ENCODE peak calls at places on chromosomes 12 and 14, in seven cellular contexts. H is left ventricle myocardium inferior; W is PC-9; Q is astrocyte; S is CD8-positive, alpha-beta memory T cell; F is stomach; B is body of pancreas. T is an unnamed sample.

GRCh38 chr12:92020983-92021664 is 124.5 kb downstream of the BTG1 start:
- DNase-seq in H (no peak), W (no peak), Q (no peak), S (no peak), F (no peak), B (no peak), T (no peak)

GRCh38 chr14:73759183-73759713 is 45.1 kb upstream of the PNMA1 start:
- DNase-seq in H (peak; percentile 87), W (peak; percentile 61), Q (peak; percentile 39), S (peak; percentile 66), F (peak; percentile 64), B (peak; percentile 68), T (peak; percentile 72)

GRCh38 chr12:111117017-111117416 is 196.6 kb upstream of the MYL2 start:
- DNase-seq in H (no peak), W (no peak), Q (no peak), S (no peak), F (no peak), B (no peak), T (no peak)

GRCh38 chr14:77985235-77985634 is 184.9 kb upstream of the NRXN3 start:
- DNase-seq in H (no peak), W (no peak), Q (peak; percentile 88), S (no peak), F (no peak), B (no peak), T (peak; percentile 15)

GRCh38 chr12:23093488-23093887 is 468.5 kb downstream of the ETNK1 start:
- DNase-seq in H (no peak), W (no peak), Q (peak; percentile 33), S (no peak), F (no peak), B (no peak), T (no peak)

GRCh38 chr12:105761075-105761474 is 377.7 kb downstream of the NUAK1 start:
- DNase-seq in H (no peak), W (no peak), Q (peak; percentile 61), S (no peak), F (no peak), B (no peak), T (no peak)

GRCh38 chr12:106369624-106370346 is 12.2 kb downstream of the POLR3B start:
- DNase-seq in H (no peak), W (peak; percentile 42), Q (peak; percentile 80), S (no peak), F (no peak), B (no peak), T (no peak)

GRCh38 chr14:22839159-22839779 is 2.9 kb downstream of the MMP14 start:
- DNase-seq in H (no peak), W (no peak), Q (no peak), S (no peak), F (no peak), B (no peak), T (no peak)

GRCh38 chr14:105918496-105919262 is 392.3 kb downstream of the TMEM121 start:
- DNase-seq in H (peak; percentile 5), W (no peak), Q (no peak), S (no peak), F (no peak), B (no peak), T (no peak)

GRCh38 chr12:132171293-132171967 is 27.2 kb downstream of the NOC4L start:
- DNase-seq in H (peak; percentile 11), W (no peak), Q (no peak), S (no peak), F (no peak), B (no peak), T (no peak)

GRCh38 chr14:99436247-99437180 is 44.1 kb downstream of the SETD3 start:
- DNase-seq in H (no peak), W (no peak), Q (peak; percentile 48), S (no peak), F (no peak), B (no peak), T (no peak)

GRCh38 chr12:21538259-21538658 is 12.2 kb downstream of the SPX start:
- DNase-seq in H (no peak), W (peak; percentile 7), Q (no peak), S (no peak), F (no peak), B (no peak), T (no peak)

GRCh38 chr14:31025335-31026075 is at the start of gene AP4S1:
- DNase-seq in H (peak; percentile 41), W (peak; percentile 26), Q (no peak), S (peak; percentile 69), F (peak; percentile 36), B (peak; percentile 52), T (peak; percentile 66)

GRCh38 chr12:106342397-106343212 is 14.9 kb upstream of the POLR3B start:
- DNase-seq in H (peak; percentile 80), W (peak; percentile 29), Q (peak; percentile 70), S (no peak), F (peak; percentile 49), B (peak; percentile 64), T (peak; percentile 91)

GRCh38 chr14:89807151-89807550 is 147.4 kb downstream of the EFCAB11 start:
- DNase-seq in H (no peak), W (no peak), Q (no peak), S (no peak), F (no peak), B (no peak), T (no peak)

GRCh38 chr12:108174641-108175040 is 45.6 kb downstream of the WSCD2 start:
- DNase-seq in H (no peak), W (no peak), Q (no peak), S (no peak), F (no peak), B (no peak), T (no peak)

GRCh38 chr14:97218336-97218712 is 421.1 kb downstream of the VRK1 start:
- DNase-seq in H (no peak), W (no peak), Q (no peak), S (peak; percentile 10), F (no peak), B (no peak), T (no peak)

GRCh38 chr14:53542692-53543091 is 389.6 kb upstream of the DDHD1 start:
- DNase-seq in H (no peak), W (peak; percentile 44), Q (peak; percentile 42), S (no peak), F (no peak), B (peak; percentile 21), T (peak; percentile 20)

DNA sequence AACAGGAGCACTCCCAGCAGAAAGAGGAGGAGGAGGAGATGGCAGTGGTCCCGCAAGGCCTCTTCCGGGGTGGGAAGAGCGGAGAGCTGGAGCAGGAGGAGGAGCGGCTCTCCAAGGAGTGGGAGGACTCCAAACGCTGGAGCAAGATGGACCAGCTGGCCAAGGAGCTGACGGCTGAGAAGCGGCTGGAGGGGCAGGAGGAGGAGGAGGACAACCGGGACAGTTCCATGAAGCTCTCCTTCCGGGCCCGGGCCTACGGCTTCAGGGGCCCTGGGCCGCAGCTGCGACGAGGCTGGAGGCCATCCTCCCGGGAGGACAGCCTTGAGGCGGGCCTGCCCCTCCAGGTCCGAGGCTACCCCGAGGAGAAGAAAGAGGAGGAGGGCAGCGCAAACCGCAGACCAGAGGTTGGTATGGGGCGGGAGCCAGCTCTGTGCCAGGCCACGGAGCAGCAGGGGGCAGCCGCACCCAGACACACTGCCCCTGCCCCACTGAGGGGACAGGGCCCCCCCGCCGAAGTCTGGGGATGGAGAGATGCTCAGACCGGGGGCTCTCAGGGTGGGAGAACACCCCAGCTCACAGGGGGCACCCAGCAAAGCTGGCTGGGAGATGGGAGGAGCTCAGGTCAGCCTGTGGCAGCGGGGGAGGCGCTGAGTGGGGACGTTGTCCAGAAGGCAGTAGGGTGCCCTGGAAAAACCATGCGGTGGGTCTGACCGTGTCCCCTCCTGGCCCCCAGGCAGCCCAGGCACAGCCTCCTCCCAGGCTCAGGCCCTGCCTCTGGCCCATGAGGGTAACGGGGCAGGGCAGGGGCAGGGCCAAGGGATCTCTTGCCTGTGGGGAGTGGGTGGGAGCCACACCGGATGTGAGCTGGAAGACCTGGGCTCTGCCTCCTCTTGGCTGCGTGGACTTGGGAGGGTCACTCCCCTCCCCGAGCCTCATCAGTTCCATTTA is 9.8 kb downstream of the CHGA start:
- DNase-seq in H (no peak), W (no peak), Q (no peak), S (no peak), F (no peak), B (no peak), T (no peak)
- H3K27me3 ChIP-seq in H (no peaks in the 10 kb centered on the region), W (no peaks in the 10 kb centered on the region), Q (no peaks in the 10 kb centered on the region), S (no peaks in the 10 kb centered on the region), F (no peaks in the 10 kb centered on the region), B (no peaks in the 10 kb centered on the region), T (no peaks in the 10 kb centered on the region)

GRCh38 chr12:97757431-97758091 is 295.0 kb downstream of the RMST start:
- DNase-seq in H (no peak), W (no peak), Q (no peak), S (no peak), F (no peak), B (no peak), T (no peak)
- H3K27me3 ChIP-seq in H (no peaks in the 10 kb centered on the region), W (peaks cover 5% of the 10 kb centered on the region), Q (no peaks in the 10 kb centered on the region), S (no peaks in the 10 kb centered on the region), F (no peaks in the 10 kb centered on the region), B (no peaks in the 10 kb centered on the region), T (no peaks in the 10 kb centered on the region)

GRCh38 chr12:53955036-53955775 is 503 bp downstream of the HOXC12 start:
- DNase-seq in H (no peak), W (no peak), Q (no peak), S (no peak), F (no peak), B (no peak), T (no peak)

GRCh38 chr12:53955776-53956250 is 1.1 kb downstream of the HOXC12 start:
- DNase-seq in H (no peak), W (no peak), Q (no peak), S (no peak), F (no peak), B (no peak), T (no peak)

GRCh38 chr12:53956914-53957536 is 2.3 kb downstream of the HOXC12 start:
- DNase-seq in H (no peak), W (no peak), Q (no peak), S (no peak), F (no peak), B (no peak), T (no peak)

GRCh38 chr12:53954694-53955035 is at the start of gene HOXC12:
- DNase-seq in H (no peak), W (no peak), Q (no peak), S (no peak), F (no peak), B (no peak), T (no peak)

GRCh38 chr12:53956251-53956887 is 1.7 kb downstream of the HOXC12 start:
- DNase-seq in H (no peak), W (no peak), Q (no peak), S (no peak), F (no peak), B (no peak), T (no peak)
- H3K27me3 ChIP-seq in H (peaks cover 100% of the 10 kb centered on the region), W (no peaks in the 10 kb centered on the region), Q (peaks cover 92% of the 10 kb centered on the region), S (peaks cover 89% of the 10 kb centered on the region), F (peaks cover 90% of the 10 kb centered on the region), B (peaks cover 3% of the 10 kb centered on the region), T (no peaks in the 10 kb centered on the region)

GRCh38 chr12:53748072-53748840 is 3.5 kb downstream of the CISTR start:
- DNase-seq in H (no peak), W (no peak), Q (no peak), S (no peak), F (no peak), B (no peak), T (no peak)

GRCh38 chr12:53751336-53752191 is at the start of gene CISTR:
- DNase-seq in H (no peak), W (no peak), Q (no peak), S (no peak), F (no peak), B (peak; percentile 49), T (no peak)

GRCh38 chr12:53752192-53752601 is 418 bp upstream of the CISTR start:
- DNase-seq in H (no peak), W (no peak), Q (no peak), S (no peak), F (no peak), B (no peak), T (no peak)

GRCh38 chr12:53750812-53751335 is 905 bp downstream of the CISTR start:
- DNase-seq in H (peak; percentile 32), W (no peak), Q (peak; percentile 16), S (no peak), F (no peak), B (peak; percentile 38), T (peak; percentile 41)

GRCh38 chr12:53749986-53750811 is 1.6 kb downstream of the CISTR start:
- DNase-seq in H (no peak), W (no peak), Q (no peak), S (no peak), F (no peak), B (no peak), T (no peak)
- H3K27me3 ChIP-seq in H (peaks cover 57% of the 10 kb centered on the region), W (peaks cover 4% of the 10 kb centered on the region), Q (peaks cover 82% of the 10 kb centered on the region), S (peaks cover 29% of the 10 kb centered on the region), F (no peaks in the 10 kb centered on the region), B (no peaks in the 10 kb centered on the region), T (no peaks in the 10 kb centered on the region)

T was measured in testis.